ENCODE peak calls at places on chromosomes 4 and X, in seven cellular contexts. Z, S, O, X, J, U and F are unnamed samples.
A peak's percentile ranks its signal among the peaks of the same experiment; 100 is the strongest.

GRCh38 chr4:73311428-73311827 is 52.8 kb upstream of the ANKRD17 start:
- DNase-seq in Z (no peak), S (peak; percentile 41), O (no peak), X (peak; percentile 58), J (peak; percentile 53), U (peak; percentile 11), F (no peak)

GRCh38 chr4:182880387-182881356 is 36.5 kb downstream of the DCTD start:
- DNase-seq in Z (no peak), S (peak; percentile 64), O (no peak), X (no peak), J (no peak), U (no peak), F (no peak)

GRCh38 chrX:38519651-38520050 is 41.7 kb upstream of the TSPAN7 start:
- DNase-seq in Z (no peak), S (no peak), O (no peak), X (no peak), J (no peak), U (no peak), F (no peak)

GRCh38 chrX:148940411-148940996 is 440.1 kb downstream of the AFF2 start:
- DNase-seq in Z (no peak), S (peak; percentile 37), O (no peak), X (no peak), J (no peak), U (no peak), F (no peak)

GRCh38 chr4:161949941-161950725 is 213.7 kb downstream of the FSTL5 start:
- DNase-seq in Z (no peak), S (peak; percentile 76), O (no peak), X (peak; percentile 21), J (peak; percentile 22), U (no peak), F (no peak)

GRCh38 chr4:165301833-165302232 is 25.6 kb upstream of the MSMO1 start:
- DNase-seq in Z (no peak), S (peak; percentile 28), O (no peak), X (peak; percentile 71), J (no peak), U (no peak), F (no peak)

GRCh38 chrX:12360991-12361598 is 222.8 kb downstream of the FRMPD4 start:
- DNase-seq in Z (no peak), S (peak; percentile 18), O (no peak), X (no peak), J (no peak), U (no peak), F (no peak)

GRCh38 chr4:184396570-184397515 is 77.5 kb downstream of the IRF2 start:
- DNase-seq in Z (no peak), S (no peak), O (no peak), X (no peak), J (no peak), U (no peak), F (no peak)

GRCh38 chr4:140243345-140243753 is 89.4 kb upstream of the MAML3 start:
- DNase-seq in Z (no peak), S (no peak), O (no peak), X (no peak), J (no peak), U (peak; percentile 63), F (peak; percentile 30)

GRCh38 chrX:19569121-19569805 is 54.0 kb upstream of the MAP3K15 start:
- DNase-seq in Z (no peak), S (no peak), O (no peak), X (no peak), J (no peak), U (no peak), F (no peak)

GRCh38 chr4:163157157-163157556 is 9.5 kb downstream of the NAF1 start:
- DNase-seq in Z (no peak), S (peak; percentile 89), O (no peak), X (peak; percentile 15), J (no peak), U (no peak), F (no peak)

GRCh38 chrX:110381216-110381615 is 22.6 kb downstream of the RTL9 start:
- DNase-seq in Z (no peak), S (peak; percentile 74), O (no peak), X (peak; percentile 73), J (no peak), U (no peak), F (no peak)

GRCh38 chr4:139042981-139043460 is 27.4 kb downstream of the NOCT start:
- DNase-seq in Z (no peak), S (no peak), O (no peak), X (no peak), J (no peak), U (no peak), F (no peak)

GRCh38 chrX:37815366-37815765 is 32.0 kb downstream of the DYNLT3 start:
- DNase-seq in Z (no peak), S (no peak), O (no peak), X (no peak), J (no peak), U (no peak), F (no peak)

GRCh38 chr4:21522296-21522695 is 426.3 kb downstream of the KCNIP4 start:
- DNase-seq in Z (no peak), S (no peak), O (no peak), X (no peak), J (no peak), U (no peak), F (no peak)

GRCh38 chr4:6876440-6876839 is 33.2 kb upstream of the TBC1D14 start:
- DNase-seq in Z (no peak), S (peak; percentile 57), O (no peak), X (no peak), J (no peak), U (no peak), F (no peak)

GRCh38 chr4:25076625-25077413 is 46.1 kb upstream of the LGI2 start:
- DNase-seq in Z (no peak), S (no peak), O (no peak), X (no peak), J (no peak), U (no peak), F (no peak)

GRCh38 chr4:3365871-3366842 is 73.3 kb downstream of the RGS12 start:
- DNase-seq in Z (no peak), S (no peak), O (no peak), X (no peak), J (no peak), U (no peak), F (peak; percentile 58)

GRCh38 chr4:128229458-128229805 is 58.2 kb downstream of the PGRMC2 start:
- DNase-seq in Z (no peak), S (peak; percentile 87), O (no peak), X (peak; percentile 34), J (no peak), U (no peak), F (no peak)

GRCh38 chrX:40166582-40166981 is 68.8 kb upstream of the BCOR start:
- DNase-seq in Z (no peak), S (no peak), O (no peak), X (peak; percentile 56), J (peak; percentile 29), U (peak; percentile 75), F (peak; percentile 66)

GRCh38 chr4:43512253-43512652 is 619.7 kb downstream of the GRXCR1 start:
- DNase-seq in Z (no peak), S (no peak), O (no peak), X (no peak), J (no peak), U (no peak), F (no peak)

GRCh38 chr4:724131-724530 is 18.5 kb downstream of the PCGF3 start:
- DNase-seq in Z (no peak), S (no peak), O (no peak), X (no peak), J (no peak), U (no peak), F (no peak)

DNA sequence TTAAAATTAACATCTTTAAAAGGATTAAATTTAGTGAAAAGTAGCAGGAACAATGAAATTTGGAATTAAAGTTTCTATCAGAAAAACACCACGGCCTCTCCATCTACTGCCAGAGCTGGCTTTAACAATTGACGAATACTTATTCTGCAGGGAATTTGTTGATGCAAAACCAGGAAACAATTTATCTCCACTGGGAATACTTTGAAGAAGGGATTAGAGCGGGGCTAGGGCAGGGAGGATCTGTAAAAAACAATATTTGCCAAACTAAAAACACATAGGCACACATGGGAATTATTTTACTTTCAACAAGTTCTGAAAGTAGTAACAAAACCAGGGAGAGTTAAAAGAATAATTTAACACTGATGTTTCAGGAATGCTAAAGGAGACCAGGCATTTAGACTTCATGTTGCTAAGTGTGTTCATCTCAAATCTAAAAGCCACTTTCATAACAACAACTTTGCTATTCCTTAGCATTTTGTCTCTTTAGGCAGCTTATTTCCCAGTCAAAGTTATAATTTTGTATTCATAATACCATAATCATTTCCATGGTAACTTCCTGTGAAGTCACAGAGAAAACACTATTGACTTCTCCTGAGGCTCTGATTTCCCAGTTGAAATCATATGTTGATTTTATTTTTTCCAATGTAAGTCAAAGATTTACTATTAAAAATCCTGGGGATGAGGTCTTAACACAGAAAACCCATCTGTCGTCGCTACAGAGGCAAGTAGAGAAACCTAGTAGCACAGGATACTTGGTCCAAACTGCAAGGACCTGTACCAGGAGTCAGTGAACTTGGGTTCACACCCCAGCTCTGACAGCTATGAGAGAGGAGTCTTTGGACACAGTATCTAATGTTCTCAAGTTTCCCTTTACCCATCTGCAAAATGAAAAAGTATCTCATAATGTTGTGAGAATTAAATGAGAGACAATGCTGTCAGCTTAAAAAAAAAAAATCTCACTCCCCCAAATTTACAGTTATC is 69.3 kb downstream of the SH3RF1 start:
- DNase-seq in Z (no peak), S (no peak), O (no peak), X (peak; percentile 32), J (no peak), U (peak; percentile 82), F (no peak)
- H3K4me3 ChIP-seq in Z (no peak overlapping the region), S (no peak overlapping the region), O (no peak overlapping the region), X (peak overlapping the region; percentile 7), J (no peak overlapping the region), U (peak overlapping the region; percentile 20), F (no peak overlapping the region)

DNA sequence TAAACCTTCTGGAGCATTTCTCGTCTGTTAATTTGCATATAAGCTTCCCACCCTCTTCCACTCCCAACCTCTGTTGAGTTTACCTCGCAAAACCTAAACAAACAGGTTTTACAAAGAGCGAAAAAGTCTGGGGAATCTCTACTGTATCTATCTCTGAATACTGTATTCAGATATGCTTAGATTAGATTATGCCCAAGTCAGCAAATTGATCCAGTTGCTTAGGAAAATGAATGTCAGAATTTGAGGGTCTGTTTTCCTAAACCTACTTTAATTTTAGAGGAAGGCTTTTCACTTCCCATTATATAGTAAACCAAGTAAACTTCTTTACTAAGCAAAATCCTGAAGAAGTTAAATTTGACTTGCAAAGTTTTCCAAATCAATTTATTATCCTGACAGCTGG is 6.7 kb downstream of the CCNA2 start:
- DNase-seq in Z (no peak), S (no peak), O (no peak), X (no peak), J (no peak), U (no peak), F (no peak)
- H3K36me3 ChIP-seq in Z (peaks cover 34% of the 10 kb centered on the region), S (peaks cover 2% of the 10 kb centered on the region), O (no peaks in the 10 kb centered on the region), X (peaks cover 73% of the 10 kb centered on the region), J (peaks cover 96% of the 10 kb centered on the region), U (peaks cover 100% of the 10 kb centered on the region), F (peaks cover 38% of the 10 kb centered on the region)

DNA sequence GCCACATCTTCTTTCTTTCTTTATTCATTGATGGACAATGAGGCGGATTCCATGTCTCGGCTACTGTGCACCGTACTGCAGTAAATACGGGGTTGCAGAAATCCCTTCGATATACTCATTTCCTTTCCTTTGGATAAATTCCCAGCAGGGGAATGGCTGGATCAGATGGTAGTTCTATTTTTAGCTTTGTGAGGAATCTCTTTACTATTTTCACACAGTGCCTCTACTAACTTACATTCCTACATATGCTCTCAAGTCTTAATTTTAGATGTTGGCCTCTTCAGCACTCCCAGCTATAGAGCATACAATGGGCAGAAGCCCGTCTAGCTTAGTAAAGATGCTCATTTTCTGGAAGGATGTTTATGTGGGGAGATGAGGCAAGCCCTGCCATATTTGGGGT is 317.4 kb downstream of the ASMT start:
- DNase-seq in Z (no peak), S (peak; percentile 53), O (no peak), X (peak; percentile 87), J (no peak), U (no peak), F (no peak)
- H3K27me3 ChIP-seq in Z (no peaks in the 10 kb centered on the region), S (no peaks in the 10 kb centered on the region), O (no peaks in the 10 kb centered on the region), X (no peaks in the 10 kb centered on the region), J (no peaks in the 10 kb centered on the region), U (no peaks in the 10 kb centered on the region), F (no peaks in the 10 kb centered on the region)

GRCh38 chr4:153223935-153224334 is 19.7 kb downstream of the TRIM2 start:
- DNase-seq in Z (no peak), S (peak; percentile 77), O (no peak), X (peak; percentile 32), J (no peak), U (no peak), F (no peak)
- H3K4me3 ChIP-seq in Z (peak overlapping the region; percentile 66), S (peak overlapping the region; percentile 84), O (no peak overlapping the region), X (peak overlapping the region; percentile 87), J (peak overlapping the region; percentile 62), U (peak overlapping the region; percentile 66), F (no peak overlapping the region)